ENCODE peak calls at places on chromosomes 2 and 18, in six cellular contexts. V is PC-3, B is HCT116, R is neural progenitor cell, O is MM.1S, F is hepatocyte. E is an unnamed sample.

GRCh38 chr2:171712051-171712450 is 24.8 kb downstream of the DYNC1I2 start:
- DNase-seq in V (peak), B (no peak), R (no peak), O (no peak), F (no peak), E (peak)

GRCh38 chr2:26347286-26347865 is 787 bp upstream of the ADGRF3 start:
- DNase-seq in V (no peak), B (no peak), R (no peak), O (no peak), F (peak), E (peak)

GRCh38 chr2:196533998-196534397 is 105.5 kb upstream of the CCDC150 start:
- DNase-seq in V (no peak), B (no peak), R (no peak), O (peak), F (no peak), E (no peak)

GRCh38 chr2:55601849-55602248 is 15.6 kb downstream of the PPP4R3B start:
- DNase-seq in V (no peak), B (no peak), R (no peak), O (no peak), F (no peak), E (no peak)

GRCh38 chr2:200308001-200308400 is 1.5 kb downstream of the SPATS2L start:
- DNase-seq in V (peak), B (no peak), R (no peak), O (peak), F (no peak), E (peak)

GRCh38 chr2:97713296-97714083 is at the start of gene ZAP70:
- DNase-seq in V (no peak), B (no peak), R (no peak), O (no peak), F (no peak), E (no peak)

GRCh38 chr18:41043876-41044275 is 911.2 kb upstream of the PIK3C3 start:
- DNase-seq in V (no peak), B (no peak), R (no peak), O (no peak), F (no peak), E (no peak)

GRCh38 chr18:77262655-77263470 is 13.2 kb downstream of the GALR1 start:
- DNase-seq in V (peak), B (no peak), R (no peak), O (no peak), F (peak), E (no peak)

GRCh38 chr2:63424329-63425078 is 163.8 kb downstream of the WDPCP start:
- DNase-seq in V (peak), B (peak), R (peak), O (peak), F (peak), E (peak)

GRCh38 chr2:98702127-98702802 is 28.7 kb downstream of the MGAT4A start:
- DNase-seq in V (no peak), B (no peak), R (no peak), O (no peak), F (peak), E (no peak)

GRCh38 chr2:1011985-1012384 is 61.3 kb downstream of the SNTG2 start:
- DNase-seq in V (no peak), B (no peak), R (no peak), O (no peak), F (no peak), E (no peak)

GRCh38 chr2:1014802-1015201 is 64.2 kb downstream of the SNTG2 start:
- DNase-seq in V (no peak), B (no peak), R (no peak), O (no peak), F (no peak), E (no peak)

GRCh38 chr2:1011018-1011405 is 60.4 kb downstream of the SNTG2 start:
- DNase-seq in V (no peak), B (no peak), R (no peak), O (no peak), F (no peak), E (no peak)

GRCh38 chr2:1010373-1011017 is 59.8 kb downstream of the SNTG2 start:
- DNase-seq in V (no peak), B (no peak), R (peak), O (no peak), F (peak), E (no peak)
- TF ChIP-seq EZH2 in V (no peak), B (no peak), R (no peak), O (no peak), F (no peak), E (no peak)

GRCh38 chr2:160516547-160517365 is 23.1 kb upstream of the RBMS1 start:
- DNase-seq in V (peak), B (no peak), R (no peak), O (no peak), F (peak), E (peak)
- TF ChIP-seq EZH2phosphoT487 in V (no peak), B (no peak), R (no peak), O (no peak), F (no peak), E (no peak)

GRCh38 chr2:151730242-151730975 is 3.9 kb downstream of the NEB start:
- DNase-seq in V (no peak), B (no peak), R (no peak), O (peak), F (no peak), E (peak)

GRCh38 chr2:151729837-151730236 is 4.4 kb downstream of the NEB start:
- DNase-seq in V (no peak), B (no peak), R (no peak), O (no peak), F (no peak), E (no peak)

GRCh38 chr2:151729416-151729811 is 4.9 kb downstream of the NEB start:
- DNase-seq in V (no peak), B (no peak), R (no peak), O (no peak), F (no peak), E (no peak)

GRCh38 chr2:151728736-151729415 is 5.4 kb downstream of the NEB start:
- DNase-seq in V (no peak), B (no peak), R (no peak), O (no peak), F (no peak), E (no peak)

DNA sequence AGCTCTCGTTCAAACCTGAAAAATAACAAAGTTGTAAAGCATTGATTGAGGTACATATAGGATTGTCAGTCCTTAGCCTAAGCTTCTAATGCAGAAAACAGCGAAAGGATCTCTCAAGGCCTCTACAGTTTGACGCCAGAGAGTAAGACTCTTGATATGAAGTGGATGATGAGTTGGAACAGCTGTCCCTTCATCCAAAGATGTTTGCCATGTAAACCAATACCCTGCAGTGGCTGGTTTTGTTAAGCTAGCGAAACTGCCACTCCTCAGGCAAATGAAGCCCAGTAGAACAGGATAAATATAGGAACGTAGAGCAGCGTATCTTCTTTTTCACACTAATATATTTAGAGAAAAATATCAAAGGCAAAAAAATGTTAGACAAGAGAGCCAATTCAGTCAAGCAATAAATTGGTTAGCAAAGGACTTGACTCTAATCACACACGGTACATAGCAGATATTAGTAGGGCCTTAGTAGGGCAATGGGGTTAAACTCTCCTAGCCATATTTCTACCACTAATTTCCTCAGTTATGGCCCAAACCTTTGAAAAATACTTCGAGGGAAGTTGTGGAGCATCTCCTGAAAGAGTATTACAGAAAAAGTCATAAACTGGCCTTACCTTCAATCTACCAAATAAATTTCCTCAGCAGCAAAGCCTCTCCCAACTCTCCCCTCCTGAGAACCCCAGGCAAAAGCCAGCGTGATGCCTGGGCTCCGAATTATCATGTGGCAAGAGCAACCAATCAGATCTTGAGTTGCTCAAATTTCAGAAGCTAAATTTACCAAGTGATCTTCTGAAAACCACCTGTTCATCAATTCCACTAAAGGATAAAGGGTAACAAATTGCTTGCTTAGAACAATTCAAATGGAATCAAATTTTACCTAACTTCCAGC is at the start of gene NEB:
- DNase-seq in V (no peak), B (no peak), R (no peak), O (no peak), F (no peak), E (no peak)
- H2AFZ ChIP-seq in V (no peak), B (no peak), R (peak), O (no peak), F (no peak), E (no peak)

DNA sequence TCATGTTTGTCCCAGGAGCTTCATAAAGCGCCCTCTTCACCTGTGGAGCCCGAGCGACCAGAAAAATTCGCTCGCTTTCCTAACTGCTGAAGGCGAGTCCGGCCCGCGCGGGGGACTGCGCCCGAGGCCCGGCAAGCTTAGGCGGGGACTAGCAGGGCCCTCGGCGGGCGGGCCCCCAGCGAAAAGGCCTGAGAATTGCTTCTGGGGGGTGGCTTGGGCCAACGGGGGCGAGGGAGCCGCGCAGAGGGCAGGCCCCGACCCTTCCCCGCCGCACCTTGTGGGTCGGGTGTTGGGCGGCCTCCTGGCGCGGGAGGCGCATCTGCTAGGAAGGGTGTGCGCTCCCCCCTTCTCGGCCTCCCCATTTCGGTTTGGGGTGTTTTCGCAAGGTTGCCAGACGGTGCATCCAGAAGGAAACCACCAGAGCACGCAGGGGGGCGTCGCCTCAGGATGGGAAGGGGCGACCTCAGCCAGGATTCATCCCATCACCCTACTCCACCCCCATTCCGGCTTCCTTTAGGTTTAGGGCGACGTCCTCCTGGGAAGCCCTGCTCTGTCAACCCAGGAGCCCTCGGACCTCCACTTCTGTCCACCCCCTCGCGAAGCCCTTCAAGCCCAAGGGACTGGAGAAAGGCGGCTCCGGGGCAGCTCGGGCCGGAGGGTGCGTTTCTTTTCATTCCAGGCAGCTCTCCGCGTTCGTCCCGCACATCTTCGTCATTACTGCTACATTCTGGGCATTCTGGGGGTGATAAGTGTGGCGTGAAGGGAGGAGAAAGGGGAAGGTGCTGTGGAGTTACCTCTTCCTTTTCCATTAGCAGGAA is 9.1 kb downstream of the SP9 start:
- DNase-seq in V (no peak), B (no peak), R (peak), O (no peak), F (no peak), E (no peak)
- TF ChIP-seq EZH2 in V (no peak), B (no peak), R (peak), O (no peak), F (peak), E (no peak)